ENCODE peak calls at places on chromosomes 11 and 22, in eight cellular contexts. Z is neuronal stem cell; E is naive thymus-derived CD4-positive, alpha-beta T cell; D is cardiac muscle cell; R is mesendoderm; W is tibial artery; P is thoracic aorta; O is CD4-positive, alpha-beta memory T cell. Q is an unnamed sample.
A peak's percentile ranks its signal among the peaks of the same experiment; 100 is the strongest.

GRCh38 chr11:111417766-111418435 is 38.8 kb upstream of the POU2AF1 start:
- DNase-seq in Z (no peak), E (no peak), D (peak; percentile 60), R (no peak), W (no peak), P (no peak), O (no peak), Q (no peak)

GRCh38 chr11:134037093-134037908 is 31.6 kb upstream of the JAM3 start:
- DNase-seq in Z (no peak), E (peak; percentile 33), D (peak; percentile 83), R (peak; percentile 88), W (peak; percentile 89), P (no peak), O (peak; percentile 49), Q (no peak)

GRCh38 chr22:22721681-22722309 is 77.4 kb downstream of the GGTLC2 start:
- DNase-seq in Z (no peak), E (no peak), D (peak; percentile 84), R (no peak), W (no peak), P (no peak), O (no peak), Q (no peak)

GRCh38 chr11:10041337-10041736 is 252.7 kb downstream of the SBF2 start:
- DNase-seq in Z (no peak), E (no peak), D (no peak), R (no peak), W (no peak), P (no peak), O (no peak), Q (no peak)

GRCh38 chr22:43147821-43148220 is 3.5 kb upstream of the TSPO start:
- DNase-seq in Z (no peak), E (no peak), D (no peak), R (no peak), W (no peak), P (no peak), O (no peak), Q (no peak)

GRCh38 chr11:616320-617220 is 820 bp upstream of the IRF7 start:
- DNase-seq in Z (no peak), E (no peak), D (no peak), R (no peak), W (peak; percentile 72), P (no peak), O (no peak), Q (no peak)

GRCh38 chr11:129457321-129457720 is 81.7 kb downstream of the BARX2 start:
- DNase-seq in Z (no peak), E (no peak), D (no peak), R (no peak), W (no peak), P (no peak), O (no peak), Q (no peak)

GRCh38 chr11:117073539-117073938 is 24.7 kb downstream of the SIK3 start:
- DNase-seq in Z (no peak), E (no peak), D (peak; percentile 46), R (no peak), W (no peak), P (no peak), O (no peak), Q (no peak)

GRCh38 chr11:117831661-117832415 is 7.3 kb upstream of the FXYD2 start:
- DNase-seq in Z (no peak), E (no peak), D (no peak), R (no peak), W (peak; percentile 48), P (no peak), O (no peak), Q (no peak)

GRCh38 chr11:64916040-64916847 is 765 bp downstream of the ATG2A start:
- DNase-seq in Z (no peak), E (no peak), D (peak; percentile 53), R (peak; percentile 67), W (no peak), P (no peak), O (peak; percentile 55), Q (no peak)

GRCh38 chr11:41245704-41246398 is 213.6 kb downstream of the LRRC4C start:
- DNase-seq in Z (no peak), E (no peak), D (no peak), R (peak; percentile 42), W (no peak), P (no peak), O (no peak), Q (no peak)

GRCh38 chr11:45180158-45180887 is 33.9 kb downstream of the PRDM11 start:
- DNase-seq in Z (peak; percentile 49), E (no peak), D (peak; percentile 52), R (peak; percentile 62), W (peak; percentile 81), P (no peak), O (no peak), Q (no peak)

GRCh38 chr11:62566247-62566646 is 7.4 kb downstream of the EEF1G start:
- DNase-seq in Z (no peak), E (no peak), D (no peak), R (no peak), W (no peak), P (no peak), O (no peak), Q (no peak)
- H3K27ac ChIP-seq in Z (no peak overlapping the region), E (no peak overlapping the region), D (no peak overlapping the region), R (no peak overlapping the region), W (no peak overlapping the region), P (no peak overlapping the region), O (no peak overlapping the region), Q (no peak overlapping the region)

GRCh38 chr11:96146765-96147164 is 196.2 kb downstream of the MAML2 start:
- DNase-seq in Z (no peak), E (no peak), D (no peak), R (no peak), W (no peak), P (no peak), O (no peak), Q (no peak)

GRCh38 chr11:96143016-96143670 is 199.9 kb downstream of the MAML2 start:
- DNase-seq in Z (peak; percentile 20), E (no peak), D (peak; percentile 78), R (no peak), W (no peak), P (no peak), O (no peak), Q (no peak)

GRCh38 chr11:96147186-96147585 is 195.8 kb downstream of the MAML2 start:
- DNase-seq in Z (no peak), E (no peak), D (no peak), R (no peak), W (no peak), P (no peak), O (no peak), Q (no peak)

GRCh38 chr11:96144553-96144952 is 198.4 kb downstream of the MAML2 start:
- DNase-seq in Z (no peak), E (no peak), D (no peak), R (no peak), W (no peak), P (no peak), O (no peak), Q (no peak)

DNA sequence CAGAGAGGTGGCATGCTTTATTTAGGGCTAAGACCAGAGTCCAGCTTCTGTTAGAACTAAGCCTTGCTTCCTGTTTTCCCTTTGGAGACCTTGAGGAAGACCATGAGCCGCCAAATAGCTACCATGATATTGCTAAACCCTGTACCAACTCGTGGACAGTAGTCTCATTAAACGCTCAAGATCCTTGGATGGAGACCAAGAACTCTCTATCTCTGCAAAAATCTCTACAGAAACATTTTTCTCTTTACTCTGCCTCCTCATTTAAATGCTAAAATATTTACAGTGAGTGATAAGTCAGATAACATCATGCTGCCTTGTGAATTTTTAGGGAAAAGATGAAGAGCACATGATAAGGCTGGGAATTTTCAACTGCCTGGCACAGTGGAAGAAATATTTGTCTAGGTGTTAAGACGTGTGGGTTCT is 197.8 kb downstream of the MAML2 start:
- DNase-seq in Z (no peak), E (no peak), D (no peak), R (no peak), W (no peak), P (no peak), O (no peak), Q (no peak)
- H3K4me1 ChIP-seq in Z (peaks cover 18% of the 10 kb centered on the region), E (peaks cover 3% of the 10 kb centered on the region), D (peaks cover 3% of the 10 kb centered on the region), R (peaks cover 2% of the 10 kb centered on the region), W (peaks cover 27% of the 10 kb centered on the region), P (peaks cover 21% of the 10 kb centered on the region), O (peaks cover 13% of the 10 kb centered on the region), Q (no peaks in the 10 kb centered on the region)

DNA sequence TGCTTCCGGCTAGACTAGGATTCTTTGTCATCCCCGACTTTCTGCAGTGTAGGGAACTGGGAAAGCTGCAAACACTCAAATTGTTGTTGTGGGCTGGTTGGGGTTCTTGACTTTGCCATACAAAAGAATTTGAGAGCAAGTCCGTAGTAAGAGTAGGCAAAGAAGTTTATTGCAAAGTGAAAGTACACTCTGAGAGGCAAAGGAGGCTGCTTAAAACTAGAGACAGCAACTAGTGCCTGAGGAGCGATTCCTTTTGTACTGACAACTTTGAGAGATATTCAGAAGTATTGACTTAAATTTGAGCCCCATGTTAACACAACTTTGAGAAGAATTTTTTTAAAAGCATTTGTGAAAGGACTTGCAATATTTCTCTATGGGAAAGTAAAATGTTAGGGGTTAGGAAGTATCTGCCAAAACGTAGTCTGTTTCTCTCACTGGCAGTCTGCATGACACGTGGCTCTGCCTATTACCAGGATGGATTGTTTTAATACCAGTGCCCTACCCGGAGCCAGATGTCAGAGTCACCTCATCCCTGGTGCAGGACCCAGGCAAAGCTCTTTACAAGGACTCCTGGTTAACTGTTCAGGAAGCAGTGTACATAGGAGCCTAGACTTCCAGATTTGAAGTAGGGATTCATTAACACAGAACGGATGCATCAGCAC is 85.0 kb upstream of the CLPB start:
- DNase-seq in Z (no peak), E (no peak), D (no peak), R (no peak), W (no peak), P (no peak), O (peak; percentile 19), Q (no peak)
- H3K4me3 ChIP-seq in Z (no peak overlapping the region), E (peak overlapping the region; percentile 33), D (no peak overlapping the region), R (no peak overlapping the region), W (peak overlapping the region; percentile 34), P (peak overlapping the region; percentile 28), O (peak overlapping the region; percentile 7), Q (peak overlapping the region; percentile 53)

GRCh38 chr11:46892838-46893237 is 25.5 kb downstream of the LRP4 start:
- DNase-seq in Z (no peak), E (no peak), D (no peak), R (no peak), W (no peak), P (no peak), O (no peak), Q (no peak)

GRCh38 chr11:46896719-46897406 is 21.5 kb downstream of the LRP4 start:
- DNase-seq in Z (no peak), E (no peak), D (peak; percentile 48), R (peak; percentile 54), W (no peak), P (no peak), O (peak; percentile 7), Q (no peak)

GRCh38 chr11:46895821-46896220 is 22.5 kb downstream of the LRP4 start:
- DNase-seq in Z (no peak), E (no peak), D (no peak), R (no peak), W (no peak), P (no peak), O (no peak), Q (no peak)

GRCh38 chr11:46894506-46894905 is 23.8 kb downstream of the LRP4 start:
- DNase-seq in Z (no peak), E (no peak), D (no peak), R (no peak), W (no peak), P (no peak), O (no peak), Q (no peak)

DNA sequence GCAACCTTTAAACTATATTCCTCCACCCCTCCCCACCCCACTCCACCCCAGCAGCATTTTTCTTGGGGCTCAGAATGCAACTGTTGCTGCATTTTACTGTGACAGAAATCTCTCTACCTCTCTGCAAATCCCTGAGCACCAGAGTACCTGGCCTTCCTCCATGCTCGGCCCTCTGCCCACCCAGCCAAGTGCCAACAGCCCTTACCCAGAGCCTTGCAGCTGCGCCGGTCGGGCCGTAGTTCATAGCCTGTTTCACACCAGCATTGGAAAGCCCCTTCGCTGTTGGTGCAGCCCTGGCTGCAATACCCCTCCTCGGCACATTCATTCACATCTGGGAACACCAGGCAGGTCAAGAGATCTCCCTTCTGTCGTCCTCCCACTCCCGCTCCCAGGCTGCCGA is 23.4 kb downstream of the LRP4 start:
- DNase-seq in Z (no peak), E (no peak), D (no peak), R (no peak), W (no peak), P (no peak), O (no peak), Q (no peak)
- H3K27ac ChIP-seq in Z (no peak overlapping the region), E (no peak overlapping the region), D (no peak overlapping the region), R (no peak overlapping the region), W (no peak overlapping the region), P (no peak overlapping the region), O (no peak overlapping the region), Q (no peak overlapping the region)

Q was measured in esophagus squamous epithelium.